ENCODE peak calls at places on chromosomes 7 and 10, in nine cellular contexts. N, R, C, I, K, Z, U, G and T are unnamed samples.

GRCh38 chr10:8047452-8048280 is 6.8 kb upstream of the GATA3 start:
- DNase-seq in N (no peak), R (no peak), C (no peak), I (no peak), K (no peak), Z (no peak), U (no peak), G (no peak), T (no peak)

GRCh38 chr10:132647424-132647823 is 109.8 kb downstream of the INPP5A start:
- DNase-seq in N (no peak), R (no peak), C (no peak), I (no peak), K (no peak), Z (no peak), U (no peak), G (peak), T (no peak)

GRCh38 chr7:731440-732085 is 4.5 kb upstream of the PRKAR1B start:
- DNase-seq in N (no peak), R (no peak), C (no peak), I (no peak), K (no peak), Z (no peak), U (no peak), G (no peak), T (no peak)

GRCh38 chr10:132637477-132638129 is 100.0 kb downstream of the INPP5A start:
- DNase-seq in N (no peak), R (peak), C (peak), I (peak), K (peak), Z (no peak), U (peak), G (peak), T (peak)

GRCh38 chr10:95266674-95267095 is 24.1 kb downstream of the PDLIM1 start:
- DNase-seq in N (no peak), R (no peak), C (peak), I (peak), K (peak), Z (no peak), U (peak), G (no peak), T (peak)

GRCh38 chr7:150755473-150756099 is 18.4 kb downstream of the GIMAP5 start:
- DNase-seq in N (peak), R (no peak), C (no peak), I (peak), K (peak), Z (peak), U (no peak), G (no peak), T (no peak)

GRCh38 chr10:29181936-29182335 is 106.9 kb upstream of the LYZL1 start:
- DNase-seq in N (no peak), R (no peak), C (no peak), I (no peak), K (no peak), Z (no peak), U (no peak), G (no peak), T (no peak)

GRCh38 chr10:103911021-103911459 is 6.9 kb downstream of the STN1 start:
- DNase-seq in N (no peak), R (no peak), C (no peak), I (no peak), K (no peak), Z (peak), U (no peak), G (no peak), T (no peak)

GRCh38 chr10:78455873-78456272 is 422.2 kb downstream of the RPS24 start:
- DNase-seq in N (no peak), R (no peak), C (no peak), I (no peak), K (no peak), Z (no peak), U (no peak), G (no peak), T (no peak)

GRCh38 chr7:105827106-105827870 is 49.1 kb downstream of the ATXN7L1 start:
- DNase-seq in N (no peak), R (no peak), C (no peak), I (no peak), K (no peak), Z (no peak), U (no peak), G (no peak), T (no peak)

GRCh38 chr7:19118896-19119301 is 1.5 kb upstream of the TWIST1 start:
- DNase-seq in N (no peak), R (no peak), C (no peak), I (no peak), K (peak), Z (no peak), U (no peak), G (no peak), T (peak)

GRCh38 chr7:19117870-19118608 is 603 bp upstream of the TWIST1 start:
- DNase-seq in N (no peak), R (no peak), C (peak), I (peak), K (peak), Z (no peak), U (no peak), G (no peak), T (peak)

GRCh38 chr7:19119372-19119771 is 1.9 kb upstream of the TWIST1 start:
- DNase-seq in N (no peak), R (no peak), C (no peak), I (no peak), K (no peak), Z (no peak), U (no peak), G (no peak), T (no peak)

GRCh38 chr7:19117081-19117869 is at the start of gene TWIST1:
- DNase-seq in N (peak), R (peak), C (peak), I (peak), K (peak), Z (no peak), U (peak), G (no peak), T (peak)

GRCh38 chr7:19119901-19120486 is 2.6 kb upstream of the TWIST1 start:
- DNase-seq in N (no peak), R (no peak), C (no peak), I (no peak), K (no peak), Z (no peak), U (no peak), G (no peak), T (no peak)
- H3K4me3 ChIP-seq in N (no peak), R (no peak), C (no peak), I (no peak), K (no peak), Z (no peak), U (peak), G (no peak), T (peak)

DNA sequence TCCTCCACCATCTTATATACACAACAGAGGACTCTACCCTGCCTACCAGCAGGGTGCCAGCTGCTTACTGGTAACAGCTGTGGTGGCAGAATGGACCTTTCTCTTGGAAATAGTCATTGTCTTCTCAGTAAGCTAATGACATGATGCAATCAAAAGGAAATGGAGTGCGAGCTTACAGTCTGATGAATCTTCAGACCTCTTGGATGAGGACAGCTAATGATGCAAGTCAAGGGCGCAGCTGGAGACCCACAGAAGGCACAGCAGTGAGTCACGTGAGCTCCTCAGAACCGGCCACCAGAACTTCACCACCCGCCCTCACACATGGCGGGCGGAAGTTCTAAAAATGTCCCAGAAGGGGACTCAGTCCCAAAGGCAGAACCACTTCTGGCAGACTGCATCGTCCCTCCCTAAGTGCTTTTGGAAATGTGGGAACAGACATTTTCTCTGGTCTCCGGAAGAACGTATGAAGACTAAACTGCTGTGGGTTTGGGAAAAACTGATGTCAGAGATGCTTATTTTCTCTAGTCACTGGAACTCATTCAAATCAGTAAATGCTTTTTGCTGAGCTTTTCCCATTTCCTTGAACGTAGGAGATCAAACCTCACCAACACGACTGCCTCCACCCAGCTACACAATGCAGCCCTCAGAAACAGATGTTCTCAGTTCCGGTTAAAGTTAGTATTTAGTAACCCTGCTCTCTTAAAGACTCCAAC is 96.4 kb downstream of the FAS start:
- DNase-seq in N (peak), R (peak), C (peak), I (peak), K (peak), Z (no peak), U (no peak), G (no peak), T (peak)
- TF ChIP-seq CTCF in N (no peak), R (no peak), C (no peak), I (no peak), K (no peak), Z (no peak), U (no peak), G (no peak), T (no peak)

DNA sequence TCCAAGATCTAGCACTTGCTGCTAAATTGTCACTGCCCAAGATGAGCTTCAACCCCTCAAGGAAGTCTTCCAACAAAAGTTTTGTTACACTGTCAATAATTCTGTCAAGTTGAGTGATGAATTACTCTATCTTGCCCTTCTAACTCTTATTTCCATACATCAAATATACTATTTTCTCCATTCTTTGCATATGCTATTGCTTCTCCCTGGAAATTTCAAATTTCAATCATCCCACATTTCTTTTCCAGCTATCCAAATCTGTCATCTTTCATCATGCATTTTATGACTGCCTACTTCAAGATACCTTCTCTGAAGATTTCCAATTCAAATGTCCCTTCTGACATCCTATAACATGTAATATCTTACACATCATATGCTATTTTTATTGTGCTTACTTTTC is 175.2 kb upstream of the KCND2 start:
- DNase-seq in N (no peak), R (no peak), C (no peak), I (no peak), K (no peak), Z (no peak), U (no peak), G (no peak), T (no peak)
- H3K4me3 ChIP-seq in N (no peak), R (no peak), C (no peak), I (no peak), K (no peak), Z (no peak), U (no peak), G (no peak), T (no peak)

DNA sequence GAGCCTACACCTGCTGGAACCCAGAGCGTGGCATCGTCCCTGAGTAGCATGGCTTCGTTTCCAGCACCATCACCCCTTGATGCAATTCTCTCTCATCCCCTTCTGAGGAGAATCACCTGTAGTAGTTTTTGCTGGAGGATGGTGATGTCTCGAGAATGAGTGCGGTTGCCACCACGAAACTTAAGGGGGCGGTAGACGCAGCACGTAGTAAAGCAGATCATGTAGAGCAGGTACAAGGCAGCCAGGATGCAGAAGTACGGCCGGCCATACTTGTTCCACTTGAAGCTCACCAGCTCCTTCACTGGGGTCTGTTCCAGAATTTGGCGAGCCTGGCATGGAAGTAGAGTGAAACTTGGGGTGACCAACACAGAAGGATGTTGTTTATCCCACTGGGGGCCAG is 8.1 kb downstream of the TRPV5 start:
- DNase-seq in N (no peak), R (no peak), C (no peak), I (no peak), K (no peak), Z (no peak), U (no peak), G (no peak), T (no peak)
- TF ChIP-seq CTCF in N (no peak), R (no peak), C (no peak), I (no peak), K (no peak), Z (no peak), U (no peak), G (no peak), T (no peak)

GRCh38 chr7:74289660-74290589 is 718 bp downstream of the CLIP2 start:
- DNase-seq in N (peak), R (peak), C (no peak), I (no peak), K (no peak), Z (peak), U (no peak), G (peak), T (no peak)
- H3K4me3 ChIP-seq in N (peak), R (peak), C (peak), I (peak), K (peak), Z (peak), U (peak), G (peak), T (peak)

GRCh38 chr7:114426824-114427223 is 12.2 kb downstream of the FOXP2 start:
- DNase-seq in N (no peak), R (no peak), C (peak), I (peak), K (peak), Z (no peak), U (peak), G (no peak), T (peak)
- TF ChIP-seq CTCF in N (no peak), R (peak), C (peak), I (peak), K (peak), Z (no peak), U (peak), G (peak), T (peak)

GRCh38 chr7:156620246-156620775 is 20.3 kb upstream of the RNF32 start:
- DNase-seq in N (no peak), R (no peak), C (no peak), I (no peak), K (no peak), Z (no peak), U (no peak), G (no peak), T (no peak)
- H3K4me3 ChIP-seq in N (no peak), R (no peak), C (no peak), I (no peak), K (no peak), Z (no peak), U (no peak), G (no peak), T (no peak)

DNA sequence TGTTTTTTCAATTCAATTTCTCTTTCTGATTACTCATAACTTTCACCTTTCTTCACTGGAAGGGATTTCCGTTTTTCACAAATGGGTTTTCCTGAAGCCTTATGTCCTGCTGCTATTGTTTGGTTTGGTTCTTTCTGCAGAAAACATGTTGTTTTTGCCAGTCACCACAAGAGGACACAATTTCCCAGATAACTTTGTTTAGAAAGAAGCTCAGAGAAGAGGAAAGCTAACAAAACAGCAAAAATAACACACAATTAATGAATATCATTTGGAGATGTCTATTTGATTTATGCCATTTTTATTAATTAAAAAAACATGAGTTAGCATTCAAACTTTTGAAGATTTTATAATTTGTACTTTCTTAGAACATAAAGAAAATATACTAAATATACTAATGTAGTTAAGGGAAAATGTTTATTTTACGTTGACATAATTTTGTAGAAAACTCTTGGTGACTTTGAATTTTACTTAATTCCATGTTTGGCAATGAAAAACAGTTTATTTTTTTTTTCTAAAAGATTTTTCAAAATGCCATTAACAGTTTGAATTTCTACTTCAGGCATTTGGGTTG is 4.7 kb upstream of the TWIST1 start:
- DNase-seq in N (no peak), R (no peak), C (peak), I (peak), K (peak), Z (no peak), U (no peak), G (no peak), T (peak)
- TF ChIP-seq CTCF in N (peak), R (peak), C (peak), I (peak), K (peak), Z (no peak), U (peak), G (peak), T (peak)

GRCh38 chr7:27400168-27400567 is 157.6 kb downstream of the EVX1 start:
- DNase-seq in N (no peak), R (no peak), C (no peak), I (no peak), K (no peak), Z (no peak), U (no peak), G (no peak), T (no peak)
- H3K4me3 ChIP-seq in N (no peak), R (no peak), C (no peak), I (no peak), K (no peak), Z (no peak), U (no peak), G (no peak), T (no peak)

GRCh38 chr7:72336887-72337821 is 75.0 kb downstream of the CALN1 start:
- DNase-seq in N (no peak), R (no peak), C (no peak), I (no peak), K (no peak), Z (no peak), U (no peak), G (no peak), T (no peak)

GRCh38 chr7:72334733-72335132 is 77.4 kb downstream of the CALN1 start:
- DNase-seq in N (no peak), R (no peak), C (no peak), I (no peak), K (no peak), Z (no peak), U (no peak), G (no peak), T (no peak)

GRCh38 chr7:72335561-72336381 is 76.4 kb downstream of the CALN1 start:
- DNase-seq in N (no peak), R (no peak), C (no peak), I (no peak), K (no peak), Z (no peak), U (no peak), G (no peak), T (no peak)

GRCh38 chr7:72336382-72336886 is 75.7 kb downstream of the CALN1 start:
- DNase-seq in N (no peak), R (no peak), C (no peak), I (no peak), K (no peak), Z (no peak), U (peak), G (no peak), T (no peak)

GRCh38 chr7:72334066-72334465 is 78.1 kb downstream of the CALN1 start:
- DNase-seq in N (no peak), R (no peak), C (no peak), I (no peak), K (no peak), Z (no peak), U (no peak), G (no peak), T (no peak)
- TF ChIP-seq CTCF in N (no peak), R (peak), C (no peak), I (no peak), K (no peak), Z (no peak), U (no peak), G (no peak), T (no peak)